ENCODE peak calls at places on chromosomes 2 and 18, in ten cellular contexts. Z, O, C, A, P, B, F, D, U and G are unnamed samples.

GRCh38 chr18:830315-830901 is 18.4 kb upstream of the YES1 start:
- DNase-seq in U (no peak), F (no peak), P (no peak), A (no peak), C (peak; percentile 73), D (peak; percentile 57), O (no peak), B (peak; percentile 67), Z (peak; percentile 99), G (peak; percentile 82)

GRCh38 chr18:75204262-75204977 is 4.5 kb downstream of the PTGR3 start:
- DNase-seq in D (no peak), O (no peak), U (peak; percentile 71), C (no peak), F (peak; percentile 50), Z (no peak), P (no peak), A (peak; percentile 31), B (peak; percentile 36), G (peak; percentile 64)

GRCh38 chr2:17747684-17748452 is 5.7 kb downstream of the SMC6 start:
- DNase-seq in D (no peak), Z (peak; percentile 4), C (no peak), P (no peak), B (peak; percentile 48), U (no peak), O (peak; percentile 64), A (no peak), F (no peak), G (peak; percentile 24)

GRCh38 chr18:75517286-75517685 is 89.8 kb upstream of the SMIM21 start:
- DNase-seq in A (no peak), C (no peak), U (no peak), D (no peak), Z (no peak), F (no peak), P (no peak), B (no peak), O (no peak), G (no peak)

GRCh38 chr2:113203217-113203530 is 29.4 kb downstream of the PSD4 start:
- DNase-seq in Z (no peak), C (no peak), U (no peak), F (no peak), O (no peak), P (no peak), D (no peak), B (peak; percentile 59), A (no peak), G (peak; percentile 59)

GRCh38 chr2:151334082-151334815 is 23.1 kb upstream of the TNFAIP6 start:
- DNase-seq in D (peak; percentile 96), B (peak; percentile 94), A (no peak), U (no peak), P (peak; percentile 39), C (no peak), Z (peak; percentile 75), O (peak; percentile 68), F (no peak), G (peak; percentile 95)

GRCh38 chr18:26709897-26710296 is 155.6 kb downstream of the AQP4 start:
- DNase-seq in P (no peak), D (no peak), O (no peak), Z (no peak), F (no peak), U (no peak), A (no peak), B (no peak), C (no peak), G (no peak)

GRCh38 chr2:118251427-118251826 is 163.2 kb downstream of the INSIG2 start:
- DNase-seq in A (no peak), F (no peak), O (no peak), D (peak; percentile 97), Z (peak; percentile 4), P (no peak), B (no peak), C (no peak), U (no peak), G (peak; percentile 49)

GRCh38 chr2:120736202-120736954 is 710 bp downstream of the GLI2 start:
- DNase-seq in D (no peak), B (no peak), A (no peak), U (no peak), P (no peak), C (no peak), Z (peak; percentile 54), O (no peak), F (no peak), G (peak; percentile 57)

GRCh38 chr2:70518557-70518956 is 35.1 kb downstream of the TGFA start:
- DNase-seq in O (no peak), Z (no peak), A (no peak), C (no peak), P (no peak), D (no peak), F (no peak), U (no peak), B (no peak), G (no peak)

GRCh38 chr2:181553244-181553643 is 96.1 kb downstream of the ITGA4 start:
- DNase-seq in C (no peak), B (no peak), P (no peak), F (no peak), Z (peak; percentile 14), A (no peak), U (no peak), O (peak; percentile 32), D (no peak), G (peak; percentile 37)

GRCh38 chr2:181552808-181553207 is 95.6 kb downstream of the ITGA4 start:
- DNase-seq in U (no peak), O (peak; percentile 95), P (peak; percentile 67), C (no peak), A (no peak), F (no peak), B (no peak), D (no peak), Z (no peak), G (peak; percentile 38)

GRCh38 chr2:181554511-181554910 is 97.3 kb downstream of the ITGA4 start:
- DNase-seq in B (no peak), F (no peak), P (no peak), O (peak; percentile 48), Z (peak; percentile 74), D (no peak), U (no peak), A (no peak), C (no peak), G (no peak)
- H3K4me3 ChIP-seq in B (no peak overlapping the region), F (no peak overlapping the region), P (no peak overlapping the region), O (no peak overlapping the region), Z (no peak overlapping the region), D (no peak overlapping the region), U (no peak overlapping the region), A (no peak overlapping the region), C (no peak overlapping the region), G (no peak overlapping the region)

DNA sequence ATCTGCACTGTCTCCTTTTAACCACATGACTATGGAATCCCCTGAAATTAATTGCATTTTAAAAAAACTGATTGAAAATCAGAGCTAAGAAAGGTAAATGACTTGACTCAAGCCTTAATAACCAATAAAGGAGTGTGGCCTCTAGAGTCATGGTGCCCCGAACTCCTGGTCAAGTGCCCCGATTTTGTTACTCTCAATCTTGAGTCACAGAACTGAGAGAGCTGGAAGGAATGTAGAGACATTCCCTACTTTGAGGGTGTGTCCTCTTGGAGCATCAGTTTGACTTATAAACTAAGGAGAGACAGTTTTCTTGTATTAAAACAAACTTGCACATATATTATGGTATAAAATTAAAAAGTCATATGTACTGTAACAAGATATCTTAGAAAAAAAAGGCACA is 2.4 kb downstream of the WDR43 start:
- DNase-seq in U (no peak), O (peak; percentile 73), C (no peak), D (peak; percentile 58), A (no peak), P (no peak), Z (peak; percentile 11), B (peak; percentile 71), F (no peak), G (peak; percentile 46)
- H3K4me3 ChIP-seq in U (no peak overlapping the region), O (peak overlapping the region; percentile 92), C (peak overlapping the region; percentile 78), D (no peak overlapping the region), A (no peak overlapping the region), P (no peak overlapping the region), Z (peak overlapping the region; percentile 100), B (no peak overlapping the region), F (no peak overlapping the region), G (peak overlapping the region; percentile 93)

GRCh38 chr2:66448592-66448991 is 13.7 kb downstream of the MEIS1 start:
- DNase-seq in P (no peak), Z (no peak), O (no peak), D (no peak), U (no peak), F (no peak), C (no peak), A (no peak), B (no peak), G (no peak)

GRCh38 chr2:66446924-66447323 is 12.0 kb downstream of the MEIS1 start:
- DNase-seq in A (no peak), Z (no peak), P (no peak), C (no peak), O (no peak), U (no peak), F (no peak), D (peak; percentile 34), B (no peak), G (no peak)

GRCh38 chr2:66446178-66446860 is 11.4 kb downstream of the MEIS1 start:
- DNase-seq in C (no peak), P (no peak), F (peak; percentile 44), A (no peak), B (no peak), D (peak; percentile 72), U (peak; percentile 36), Z (no peak), O (no peak), G (peak; percentile 85)

GRCh38 chr2:66445781-66446177 is 10.9 kb downstream of the MEIS1 start:
- DNase-seq in P (no peak), D (peak; percentile 47), U (peak; percentile 34), B (no peak), Z (no peak), A (no peak), O (no peak), C (no peak), F (no peak), G (peak; percentile 72)

DNA sequence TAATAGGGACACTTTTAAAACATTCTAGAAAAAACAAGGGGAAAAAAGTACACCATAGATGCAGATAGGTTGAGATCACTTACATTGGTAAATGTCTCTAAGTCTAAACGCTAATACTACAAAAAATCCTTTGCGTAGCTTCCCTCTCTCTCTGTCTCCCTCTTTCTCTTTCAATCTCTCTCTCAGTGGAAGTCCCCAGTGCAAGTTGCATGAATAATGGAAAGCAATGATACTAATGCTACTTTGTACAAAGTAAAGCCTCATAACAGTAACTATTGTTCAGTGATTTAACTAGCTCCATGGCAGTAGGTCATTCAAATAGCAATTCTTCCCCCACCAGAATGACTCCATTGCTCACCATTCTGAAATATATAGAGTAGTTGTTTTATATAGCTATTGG is 12.8 kb downstream of the MEIS1 start:
- DNase-seq in P (no peak), D (no peak), U (no peak), O (no peak), A (no peak), C (no peak), Z (no peak), B (no peak), F (no peak), G (peak; percentile 31)
- H3K4me3 ChIP-seq in P (no peak overlapping the region), D (peak overlapping the region; percentile 88), U (no peak overlapping the region), O (no peak overlapping the region), A (peak overlapping the region; percentile 73), C (no peak overlapping the region), Z (no peak overlapping the region), B (peak overlapping the region; percentile 31), F (no peak overlapping the region), G (peak overlapping the region; percentile 79)

DNA sequence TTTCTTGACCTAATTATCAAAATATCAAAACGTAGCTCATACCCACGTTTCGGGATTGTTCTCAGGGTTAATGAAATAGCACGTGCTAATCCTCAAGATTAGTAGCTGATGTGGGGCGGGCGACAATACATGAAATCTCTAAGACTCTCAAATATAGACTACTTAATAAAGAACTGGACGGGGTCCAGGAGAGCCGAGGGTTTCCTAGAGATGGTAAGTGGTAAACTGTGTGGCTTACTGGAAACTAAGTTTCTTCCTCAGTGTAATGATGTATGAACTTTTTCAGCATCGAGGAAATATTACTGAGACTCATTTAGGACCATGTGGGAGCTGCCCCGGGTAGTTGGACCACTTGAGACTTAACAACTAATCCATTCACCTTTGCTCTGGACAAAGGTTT is 453.3 kb upstream of the SALL3 start:
- DNase-seq in D (no peak), C (no peak), A (no peak), P (no peak), F (no peak), B (no peak), U (no peak), Z (no peak), O (no peak), G (no peak)
- H3K4me3 ChIP-seq in D (no peak overlapping the region), C (no peak overlapping the region), A (no peak overlapping the region), P (no peak overlapping the region), F (no peak overlapping the region), B (no peak overlapping the region), U (no peak overlapping the region), Z (no peak overlapping the region), O (no peak overlapping the region), G (no peak overlapping the region)